ENCODE peak calls at places on chromosome 4, in five cellular contexts. H, N, X, S and E are unnamed samples.

GRCh38 chr4:176988226-176988625 is 195.5 kb upstream of the VEGFC start:
- DNase-seq in H (no peak), N (no peak), S (peak; percentile 74), X (no peak), E (peak; percentile 82)

GRCh38 chr4:6898763-6899162 is 10.9 kb upstream of the TBC1D14 start:
- DNase-seq in H (no peak), N (no peak), X (no peak), S (no peak), E (no peak)

GRCh38 chr4:8558080-8558960 is 21.9 kb upstream of the GPR78 start:
- DNase-seq in X (no peak), H (no peak), S (no peak), N (no peak), E (no peak)

GRCh38 chr4:138611721-138612120 is 369.6 kb upstream of the SLC7A11 start:
- DNase-seq in N (no peak), H (no peak), X (no peak), S (no peak), E (no peak)

GRCh38 chr4:4875147-4875546 is 15.7 kb downstream of the MSX1 start:
- DNase-seq in H (no peak), N (no peak), X (no peak), S (no peak), E (no peak)

GRCh38 chr4:55396305-55397023 is 707 bp downstream of the TMEM165 start:
- DNase-seq in N (peak; percentile 42), S (no peak), X (peak; percentile 19), H (peak; percentile 56), E (no peak)

GRCh38 chr4:153082322-153083301 is 121.6 kb upstream of the TRIM2 start:
- DNase-seq in X (no peak), S (no peak), N (peak; percentile 2), H (no peak), E (no peak)

GRCh38 chr4:129526812-129527211 is 430.9 kb downstream of the C4orf33 start:
- DNase-seq in S (no peak), H (no peak), X (no peak), N (no peak), E (no peak)

GRCh38 chr4:96913437-96914075 is 1073.7 kb downstream of the PDHA2 start:
- DNase-seq in S (no peak), H (no peak), X (no peak), N (no peak), E (no peak)

GRCh38 chr4:119906277-119906676 is 160.4 kb downstream of the MAD2L1 start:
- DNase-seq in N (no peak), S (no peak), X (no peak), H (no peak), E (no peak)